ENCODE peak calls at places on chromosomes 11 and 22, in nine cellular contexts. W, Y, C, P, E, M, O, H and S are unnamed samples.

GRCh38 chr22:27580311-27580897 is 221.2 kb downstream of the MN1 start:
- DNase-seq in M (no peak), C (no peak), P (no peak), H (no peak), E (no peak), Y (no peak), W (no peak), O (no peak), S (no peak)

GRCh38 chr11:12287374-12288211 is 89.8 kb upstream of the PARVA start:
- DNase-seq in W (peak), E (peak), O (no peak), H (peak), C (peak), M (peak), P (no peak), Y (peak), S (peak)

GRCh38 chr22:36125434-36125833 is 35.1 kb downstream of the APOL3 start:
- DNase-seq in C (no peak), P (no peak), W (no peak), E (no peak), Y (no peak), M (no peak), H (no peak), O (no peak), S (no peak)

GRCh38 chr11:99911116-99911515 is 776.0 kb upstream of the ARHGAP42 start:
- DNase-seq in O (no peak), H (no peak), C (no peak), W (no peak), Y (no peak), E (no peak), P (no peak), M (no peak), S (peak)

GRCh38 chr22:41620646-41621098 is at the start of gene DESI1:
- DNase-seq in M (no peak), P (no peak), O (no peak), E (no peak), H (peak), C (no peak), W (no peak), Y (peak), S (no peak)

GRCh38 chr11:37946155-37946766 is 1348.2 kb upstream of the RAG2 start:
- DNase-seq in E (peak), O (no peak), H (peak), P (no peak), W (no peak), C (peak), Y (peak), M (peak), S (peak)

GRCh38 chr11:71354394-71355105 is 93.6 kb downstream of the DHCR7 start:
- DNase-seq in E (no peak), C (no peak), Y (no peak), P (no peak), O (no peak), W (no peak), M (no peak), H (no peak), S (no peak)

GRCh38 chr11:75554258-75555022 is 7.6 kb upstream of the SERPINH1 start:
- DNase-seq in W (peak), O (no peak), Y (peak), E (no peak), H (peak), M (peak), C (peak), P (no peak), S (peak)

GRCh38 chr11:16280256-16280682 is 76.1 kb downstream of the SOX6 start:
- DNase-seq in O (no peak), P (no peak), C (peak), Y (no peak), E (peak), M (no peak), W (no peak), H (peak), S (no peak)

GRCh38 chr11:1053121-1053901 is 16.8 kb upstream of the MUC6 start:
- DNase-seq in E (no peak), C (peak), M (no peak), H (no peak), P (no peak), W (peak), O (no peak), Y (peak), S (peak)

GRCh38 chr11:100177651-100178050 is 509.4 kb upstream of the ARHGAP42 start:
- DNase-seq in P (no peak), C (no peak), W (no peak), H (no peak), M (no peak), Y (no peak), O (no peak), E (no peak), S (no peak)

GRCh38 chr22:38549106-38549884 is 20.7 kb downstream of the DMC1 start:
- DNase-seq in C (no peak), P (no peak), H (no peak), O (no peak), W (no peak), Y (no peak), E (no peak), M (no peak), S (no peak)

GRCh38 chr11:120296554-120296953 is 28.5 kb upstream of the TLCD5 start:
- DNase-seq in M (no peak), E (no peak), H (no peak), Y (no peak), C (no peak), O (no peak), W (no peak), P (no peak), S (no peak)

GRCh38 chr11:69088676-69089146 is 40.0 kb downstream of the TPCN2 start:
- DNase-seq in O (peak), H (peak), C (peak), Y (peak), P (peak), M (peak), E (peak), W (peak), S (peak)

GRCh38 chr11:394034-394857 is at the start of gene PKP3:
- DNase-seq in M (peak), P (no peak), H (peak), C (peak), E (peak), O (no peak), W (no peak), Y (peak), S (peak)

GRCh38 chr11:132245558-132246385 is 875.4 kb downstream of the NTM start:
- DNase-seq in E (no peak), W (no peak), M (no peak), P (no peak), Y (no peak), C (no peak), O (no peak), H (no peak), S (no peak)

GRCh38 chr11:1050581-1051355 is 14.2 kb upstream of the MUC6 start:
- DNase-seq in P (peak), W (peak), Y (peak), M (peak), C (peak), O (peak), H (peak), E (peak), S (peak)

GRCh38 chr11:47565340-47566165 is at the start of gene PTPMT1:
- DNase-seq in O (peak), Y (peak), M (peak), E (peak), H (peak), C (peak), W (peak), P (peak), S (peak)